ENCODE peak calls at places on chromosomes 12 and 14, in five cellular contexts. One of them, this sample, is unnamed.

GRCh38 chr12:62686938-62687337 is 220.3 kb downstream of the MON2 start:
- DNase-seq in cardiac muscle cell: no peak
- DNase-seq in suprapubic skin: no peak
- DNase-seq in amygdala: no peak
- DNase-seq in ovary: no peak
- DNase-seq in this sample: no peak

GRCh38 chr12:119869720-119870119 is 7.4 kb downstream of the CIT start:
- DNase-seq in cardiac muscle cell: no peak
- DNase-seq in suprapubic skin: no peak
- DNase-seq in amygdala: no peak
- DNase-seq in ovary: no peak
- DNase-seq in this sample: no peak

GRCh38 chr14:99792551-99793212 is 531 bp upstream of the EML1 start:
- DNase-seq in cardiac muscle cell: peak
- DNase-seq in suprapubic skin: no peak
- DNase-seq in amygdala: no peak
- DNase-seq in ovary: no peak
- DNase-seq in this sample: peak

GRCh38 chr14:59055439-59056045 is 132.9 kb upstream of the DAAM1 start:
- DNase-seq in cardiac muscle cell: peak
- DNase-seq in suprapubic skin: no peak
- DNase-seq in amygdala: no peak
- DNase-seq in ovary: no peak
- DNase-seq in this sample: peak

GRCh38 chr14:25132734-25133422 is 82.9 kb upstream of the STXBP6 start:
- DNase-seq in cardiac muscle cell: peak
- DNase-seq in suprapubic skin: peak
- DNase-seq in amygdala: peak
- DNase-seq in ovary: peak
- DNase-seq in this sample: no peak

GRCh38 chr14:21910260-21910659 is 236.6 kb upstream of the OR4E1 start:
- DNase-seq in cardiac muscle cell: no peak
- DNase-seq in suprapubic skin: no peak
- DNase-seq in amygdala: no peak
- DNase-seq in ovary: no peak
- DNase-seq in this sample: no peak

GRCh38 chr12:4379410-4379809 is at the start of gene FGF23:
- DNase-seq in cardiac muscle cell: peak
- DNase-seq in suprapubic skin: no peak
- DNase-seq in amygdala: no peak
- DNase-seq in ovary: no peak
- DNase-seq in this sample: peak

GRCh38 chr12:40325349-40325960 is 100.7 kb downstream of the LRRK2 start:
- DNase-seq in cardiac muscle cell: no peak
- DNase-seq in suprapubic skin: no peak
- DNase-seq in amygdala: no peak
- DNase-seq in ovary: no peak
- DNase-seq in this sample: peak

GRCh38 chr12:75960086-75960910 is 71.3 kb downstream of the PHLDA1 start:
- DNase-seq in cardiac muscle cell: no peak
- DNase-seq in suprapubic skin: no peak
- DNase-seq in amygdala: no peak
- DNase-seq in ovary: no peak
- DNase-seq in this sample: no peak

GRCh38 chr12:105716621-105717020 is 386.1 kb downstream of the C12orf75 start:
- DNase-seq in cardiac muscle cell: no peak
- DNase-seq in suprapubic skin: no peak
- DNase-seq in amygdala: no peak
- DNase-seq in ovary: no peak
- DNase-seq in this sample: no peak

GRCh38 chr12:101857043-101857558 is 20.3 kb upstream of the DRAM1 start:
- DNase-seq in cardiac muscle cell: no peak
- DNase-seq in suprapubic skin: no peak
- DNase-seq in amygdala: no peak
- DNase-seq in ovary: no peak
- DNase-seq in this sample: no peak

GRCh38 chr12:127214196-127214595 is 1052.8 kb upstream of the TMEM132C start:
- DNase-seq in cardiac muscle cell: no peak
- DNase-seq in suprapubic skin: no peak
- DNase-seq in amygdala: no peak
- DNase-seq in ovary: no peak
- DNase-seq in this sample: no peak

This sample was measured in HAP-1.